ENCODE peak calls at places on chromosomes 16 and 17, in four cellular contexts. Y is left lung, V is prostate gland, O is HCT116. C is an unnamed sample.

GRCh38 chr16:1426734-1427451 is 4.0 kb upstream of the PERCC1 start:
- DNase-seq in O (no peak), Y (no peak), V (no peak), C (no peak)

GRCh38 chr16:4264546-4264945 is 8.3 kb downstream of the TFAP4 start:
- DNase-seq in O (no peak), Y (no peak), V (no peak), C (no peak)

GRCh38 chr17:68821860-68822693 is 133.1 kb downstream of the ABCA8 start:
- DNase-seq in Y (no peak), O (peak; percentile 97), V (no peak), C (peak; percentile 85)

GRCh38 chr16:88078111-88078775 is 127.0 kb downstream of the BANP start:
- DNase-seq in V (no peak), Y (no peak), O (no peak), C (no peak)

GRCh38 chr17:18314059-18314730 is 599 bp downstream of the TOP3A start:
- DNase-seq in V (peak; percentile 11), O (no peak), Y (no peak), C (peak; percentile 29)

GRCh38 chr16:89827383-89828198 is 684 bp upstream of the SPIRE2 start:
- DNase-seq in V (peak; percentile 46), O (peak; percentile 54), Y (no peak), C (peak; percentile 45)

GRCh38 chr16:48609453-48610023 is 442 bp downstream of the N4BP1 start:
- DNase-seq in Y (no peak), O (no peak), V (peak; percentile 49), C (no peak)

GRCh38 chr16:10206215-10206614 is 24.0 kb upstream of the GRIN2A start:
- DNase-seq in Y (no peak), O (peak; percentile 8), V (no peak), C (peak; percentile 61)

GRCh38 chr16:74743045-74743667 is 31.5 kb downstream of the FA2H start:
- DNase-seq in Y (no peak), V (no peak), O (no peak), C (no peak)

DNA sequence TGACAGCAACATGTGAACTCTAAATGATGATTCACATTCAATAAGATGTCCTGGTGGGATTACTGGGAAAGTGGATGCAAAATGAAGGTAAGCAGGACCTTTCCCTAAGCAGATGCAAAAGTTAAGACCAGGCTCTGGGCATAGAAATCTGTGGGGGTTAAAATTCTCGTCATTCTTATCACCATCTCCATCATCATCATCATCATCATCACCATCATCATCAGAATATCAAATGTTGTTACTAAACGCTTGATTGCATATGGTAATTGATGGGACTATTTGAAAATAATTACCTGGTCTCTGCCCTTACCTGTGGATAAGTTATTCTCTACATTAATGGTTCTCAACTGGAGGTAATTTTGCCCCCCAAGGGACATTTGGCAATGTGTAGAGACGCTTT is 41.9 kb upstream of the TMEM132E start:
- DNase-seq in Y (no peak), V (no peak), O (no peak), C (no peak)
- H3K27me3 ChIP-seq in Y (peaks cover 62% of the 10 kb centered on the region), V (no peaks in the 10 kb centered on the region), O (peaks cover 34% of the 10 kb centered on the region), C (no peaks in the 10 kb centered on the region)

GRCh38 chr17:304461-304860 is 48.1 kb downstream of the RPH3AL start:
- DNase-seq in O (no peak), V (peak; percentile 30), Y (no peak), C (no peak)

GRCh38 chr17:302300-302698 is 50.3 kb downstream of the RPH3AL start:
- DNase-seq in O (no peak), V (no peak), Y (no peak), C (no peak)

GRCh38 chr17:305090-305976 is 47.3 kb downstream of the RPH3AL start:
- DNase-seq in V (no peak), Y (no peak), O (no peak), C (no peak)

GRCh38 chr17:301681-302299 is 50.8 kb downstream of the RPH3AL start:
- DNase-seq in O (no peak), V (no peak), Y (no peak), C (no peak)

GRCh38 chr17:303161-303560 is 49.4 kb downstream of the RPH3AL start:
- DNase-seq in O (no peak), V (no peak), Y (no peak), C (no peak)
- H3K4me1 ChIP-seq in O (no peaks in the 10 kb centered on the region), V (no peaks in the 10 kb centered on the region), Y (no peaks in the 10 kb centered on the region), C (no peaks in the 10 kb centered on the region)

DNA sequence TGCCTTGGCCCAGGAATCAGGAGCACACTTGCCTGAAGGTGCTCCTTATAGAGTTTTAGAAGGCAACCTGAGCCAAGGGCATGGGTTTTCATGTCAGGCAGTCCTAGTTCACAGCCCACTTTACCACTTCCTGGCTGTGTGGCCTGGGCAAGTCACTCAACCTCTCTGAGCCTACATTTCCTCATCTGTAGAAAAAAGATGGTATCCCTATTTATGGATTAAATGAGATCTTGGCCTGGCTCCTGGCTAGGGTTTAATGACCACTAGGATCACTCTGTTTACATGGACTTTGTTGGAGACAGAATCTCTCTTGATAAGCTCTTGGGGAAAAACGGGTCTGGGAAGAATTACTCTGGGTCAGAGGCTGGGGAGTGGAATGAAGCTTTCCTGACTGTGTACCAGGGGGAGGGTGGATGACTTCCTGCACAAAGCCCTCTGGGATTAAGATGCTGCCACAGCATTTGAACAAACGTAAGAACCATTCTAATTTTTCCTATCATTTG is 2.3 kb downstream of the MT2A start:
- DNase-seq in Y (no peak), V (no peak), O (no peak), C (no peak)
- H3K27me3 ChIP-seq in Y (no peaks in the 10 kb centered on the region), V (no peaks in the 10 kb centered on the region), O (no peaks in the 10 kb centered on the region), C (no peaks in the 10 kb centered on the region)

GRCh38 chr17:65030618-65031017 is 25.9 kb downstream of the GNA13 start:
- DNase-seq in Y (no peak), V (no peak), O (no peak), C (no peak)
- H3K4me1 ChIP-seq in Y (peaks cover 13% of the 10 kb centered on the region), V (no peaks in the 10 kb centered on the region), O (peaks cover 18% of the 10 kb centered on the region), C (peaks cover 6% of the 10 kb centered on the region)

GRCh38 chr17:4636474-4637100 is 4.9 kb downstream of the ALOX15 start:
- DNase-seq in Y (no peak), O (no peak), V (no peak), C (no peak)
- H3K27me3 ChIP-seq in Y (peaks cover 78% of the 10 kb centered on the region), O (no peaks in the 10 kb centered on the region), V (peaks cover 15% of the 10 kb centered on the region), C (peaks cover 53% of the 10 kb centered on the region)

GRCh38 chr17:72518333-72518732 is 397.5 kb downstream of the SOX9 start:
- DNase-seq in Y (no peak), O (no peak), V (no peak), C (no peak)
- H3K4me1 ChIP-seq in Y (no peaks in the 10 kb centered on the region), O (peaks cover 11% of the 10 kb centered on the region), V (peaks cover 8% of the 10 kb centered on the region), C (peaks cover 6% of the 10 kb centered on the region)

GRCh38 chr17:43952351-43952723 is 1.4 kb downstream of the PYY start:
- DNase-seq in O (no peak), V (no peak), Y (no peak), C (no peak)
- H3K27me3 ChIP-seq in O (no peaks in the 10 kb centered on the region), V (peaks cover 8% of the 10 kb centered on the region), Y (peaks cover 71% of the 10 kb centered on the region), C (peaks cover 64% of the 10 kb centered on the region)

GRCh38 chr17:78710607-78711006 is 71.5 kb downstream of the CYTH1 start:
- DNase-seq in O (no peak), Y (no peak), V (no peak), C (no peak)
- H3K4me1 ChIP-seq in O (peaks cover 4% of the 10 kb centered on the region), Y (peaks cover 14% of the 10 kb centered on the region), V (peaks cover 4% of the 10 kb centered on the region), C (peaks cover 19% of the 10 kb centered on the region)

GRCh38 chr16:30677931-30678585 is 19.8 kb downstream of the FBRS start:
- DNase-seq in V (no peak), Y (no peak), O (no peak), C (no peak)
- H3K27me3 ChIP-seq in V (no peaks in the 10 kb centered on the region), Y (no peaks in the 10 kb centered on the region), O (no peaks in the 10 kb centered on the region), C (no peaks in the 10 kb centered on the region)